ENCODE peak calls at places on chromosomes 16 and 17, in ten cellular contexts. W is osteoblast, D is foreskin fibroblast, G is GM10248, N is PC-3, R is uterus, L is GM13976, V is heart left ventricle, U is HFF-Myc, P is hepatocyte. F is an unnamed sample.

GRCh38 chr17:58595194-58595792 is 80.9 kb upstream of the MTMR4 start:
- DNase-seq in W (no peak), D (no peak), G (no peak), N (no peak), R (no peak), L (no peak), V (no peak), U (no peak), P (no peak), F (no peak)

GRCh38 chr17:82230627-82231311 is 1.9 kb downstream of the SLC16A3 start:
- DNase-seq in W (peak), D (peak), G (peak), N (peak), R (peak), L (peak), V (peak), U (no peak), P (peak), F (no peak)

GRCh38 chr16:25419123-25419522 is 161.5 kb upstream of the ZKSCAN2 start:
- DNase-seq in W (no peak), D (no peak), G (no peak), N (no peak), R (no peak), L (no peak), V (no peak), U (no peak), P (no peak), F (no peak)

GRCh38 chr16:77905356-77905920 is 116.9 kb upstream of the CLEC3A start:
- DNase-seq in W (no peak), D (no peak), G (no peak), N (no peak), R (no peak), L (no peak), V (no peak), U (no peak), P (peak), F (no peak)

GRCh38 chr17:65163990-65164495 is 26.9 kb downstream of the RGS9 start:
- DNase-seq in W (no peak), D (peak), G (peak), N (peak), R (no peak), L (peak), V (no peak), U (peak), P (peak), F (no peak)

GRCh38 chr17:77666881-77667395 is 291.6 kb upstream of the TNRC6C start:
- DNase-seq in W (no peak), D (no peak), G (peak), N (no peak), R (no peak), L (no peak), V (no peak), U (no peak), P (no peak), F (peak)

GRCh38 chr16:531494-532125 is 4.1 kb downstream of the CAPN15 start:
- DNase-seq in W (no peak), D (no peak), G (no peak), N (no peak), R (no peak), L (no peak), V (no peak), U (no peak), P (no peak), F (no peak)

GRCh38 chr16:87305505-87306391 is 11.4 kb downstream of the C16orf95 start:
- DNase-seq in W (peak), D (peak), G (no peak), N (no peak), R (no peak), L (no peak), V (no peak), U (peak), P (peak), F (peak)

GRCh38 chr16:79728923-79729240 is 128.3 kb upstream of the MAF start:
- DNase-seq in W (no peak), D (no peak), G (no peak), N (no peak), R (no peak), L (no peak), V (no peak), U (no peak), P (no peak), F (no peak)

GRCh38 chr17:45437461-45438283 is 5.0 kb upstream of the ARHGAP27 start:
- DNase-seq in W (peak), D (no peak), G (no peak), N (no peak), R (no peak), L (no peak), V (no peak), U (no peak), P (no peak), F (peak)

GRCh38 chr17:2279707-2280106 is 23.9 kb downstream of the SMG6 start:
- DNase-seq in W (no peak), D (no peak), G (no peak), N (no peak), R (no peak), L (no peak), V (no peak), U (no peak), P (peak), F (no peak)

GRCh38 chr17:27634026-27634335 is 3.0 kb downstream of the LGALS9 start:
- DNase-seq in W (no peak), D (no peak), G (no peak), N (no peak), R (no peak), L (no peak), V (no peak), U (no peak), P (no peak), F (no peak)

GRCh38 chr16:24815052-24815451 is 30.7 kb upstream of the SLC5A11 start:
- DNase-seq in W (no peak), D (no peak), G (no peak), N (no peak), R (no peak), L (no peak), V (no peak), U (no peak), P (no peak), F (no peak)

GRCh38 chr16:69088684-69089083 is 16.8 kb upstream of the HAS3 start:
- DNase-seq in W (no peak), D (no peak), G (no peak), N (no peak), R (no peak), L (no peak), V (no peak), U (no peak), P (no peak), F (no peak)

GRCh38 chr16:85234310-85235235 is 122.3 kb upstream of the CIBAR2 start:
- DNase-seq in W (peak), D (peak), G (no peak), N (no peak), R (peak), L (no peak), V (peak), U (peak), P (peak), F (no peak)

GRCh38 chr16:50273888-50274770 is 7.8 kb downstream of the ADCY7 start:
- DNase-seq in W (peak), D (no peak), G (peak), N (no peak), R (no peak), L (peak), V (no peak), U (no peak), P (no peak), F (peak)

GRCh38 chr16:72657791-72658190 is 390.1 kb downstream of the ZFHX3 start:
- DNase-seq in W (no peak), D (no peak), G (peak), N (no peak), R (no peak), L (peak), V (no peak), U (no peak), P (no peak), F (no peak)

GRCh38 chr17:20153231-20153630 is 144.1 kb downstream of the SPECC1 start:
- DNase-seq in W (no peak), D (no peak), G (peak), N (no peak), R (no peak), L (peak), V (no peak), U (no peak), P (no peak), F (no peak)

GRCh38 chr17:83181991-83182619 is 102.7 kb downstream of the METRNL start:
- DNase-seq in W (peak), D (no peak), G (no peak), N (no peak), R (peak), L (no peak), V (peak), U (no peak), P (peak), F (peak)

GRCh38 chr16:87856796-87857228 is 12.5 kb downstream of the SLC7A5 start:
- DNase-seq in W (peak), D (no peak), G (no peak), N (no peak), R (no peak), L (no peak), V (no peak), U (no peak), P (no peak), F (no peak)

GRCh38 chr17:81652901-81653771 is 3.2 kb downstream of the PDE6G start:
- DNase-seq in W (peak), D (no peak), G (peak), N (no peak), R (no peak), L (peak), V (no peak), U (no peak), P (no peak), F (no peak)

GRCh38 chr16:57606847-57607501 is 21.5 kb upstream of the ADGRG1 start:
- DNase-seq in W (peak), D (no peak), G (peak), N (no peak), R (no peak), L (peak), V (peak), U (no peak), P (peak), F (peak)

GRCh38 chr17:3978421-3979275 is 14.4 kb upstream of the ATP2A3 start:
- DNase-seq in W (peak), D (peak), G (no peak), N (peak), R (peak), L (no peak), V (no peak), U (no peak), P (no peak), F (peak)

GRCh38 chr17:12856451-12856850 is 67.2 kb downstream of the ARHGAP44 start:
- DNase-seq in W (no peak), D (no peak), G (no peak), N (no peak), R (no peak), L (no peak), V (no peak), U (no peak), P (no peak), F (no peak)

GRCh38 chr16:56603589-56603988 is 4.8 kb upstream of the MT2A start:
- DNase-seq in W (no peak), D (peak), G (no peak), N (peak), R (no peak), L (no peak), V (peak), U (no peak), P (peak), F (no peak)

GRCh38 chr17:7132511-7133094 is 18.0 kb upstream of the ASGR2 start:
- DNase-seq in W (peak), D (no peak), G (peak), N (no peak), R (no peak), L (peak), V (no peak), U (no peak), P (peak), F (no peak)

GRCh38 chr16:1176280-1176897 is 23.5 kb downstream of the CACNA1H start:
- DNase-seq in W (no peak), D (no peak), G (no peak), N (no peak), R (no peak), L (no peak), V (no peak), U (no peak), P (no peak), F (no peak)

GRCh38 chr16:22945361-22945760 is 131.4 kb downstream of the HS3ST2 start:
- DNase-seq in W (no peak), D (peak), G (no peak), N (no peak), R (peak), L (no peak), V (no peak), U (no peak), P (no peak), F (no peak)

GRCh38 chr17:82051776-82052637 is at the start of the genes GPS1 and RFNG:
- DNase-seq in W (peak), D (peak), G (peak), N (peak), R (peak), L (peak), V (peak), U (no peak), P (peak), F (no peak)

DNA sequence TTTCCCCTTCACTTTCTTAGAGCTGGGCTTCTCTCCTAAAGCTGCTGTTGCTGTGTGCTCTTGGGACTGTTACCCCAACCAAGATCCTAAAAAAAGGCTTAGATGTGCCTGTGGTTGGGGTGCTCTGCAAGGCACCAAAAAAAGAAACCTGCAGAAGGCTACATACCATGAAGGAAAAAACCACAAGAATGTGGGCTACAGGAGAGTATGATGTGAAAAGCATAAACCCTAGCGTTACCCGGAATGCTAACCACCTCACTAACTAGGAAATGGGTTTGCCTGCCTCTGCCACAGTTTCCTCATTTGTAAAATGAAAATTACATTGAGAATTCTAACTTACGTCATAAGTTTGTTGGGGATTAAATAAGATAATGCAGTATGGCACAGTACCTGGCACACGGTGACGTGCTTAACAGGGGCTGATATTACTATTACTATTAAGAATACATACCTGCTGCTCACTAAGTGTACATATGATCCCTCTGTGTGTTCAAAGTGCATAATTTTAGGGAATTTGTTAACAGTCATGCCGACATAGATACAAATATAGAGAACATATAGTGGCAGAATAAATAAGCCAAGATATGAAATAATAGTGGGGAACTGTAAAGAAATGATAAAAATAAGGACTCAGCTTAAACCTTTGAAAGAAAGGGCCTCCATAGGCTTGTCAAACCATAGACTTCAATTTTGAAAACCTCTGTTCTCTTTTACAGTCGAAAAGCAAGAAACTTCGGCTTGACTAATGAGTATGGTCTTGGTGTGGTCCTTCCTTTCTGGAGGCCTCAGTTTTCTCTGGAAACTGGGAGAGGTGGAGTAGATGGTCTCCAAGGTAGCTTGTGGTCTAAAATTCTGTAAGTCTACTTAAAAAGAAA is 177.8 kb upstream of the TBX2 start:
- DNase-seq in W (no peak), D (no peak), G (no peak), N (no peak), R (no peak), L (no peak), V (no peak), U (no peak), P (no peak), F (no peak)
- TF ChIP-seq CTCF in W (no peak), D (no peak), G (no peak), N (no peak), R (no peak), L (no peak), V (no peak), U (no peak), P (no peak), F (no peak)

DNA sequence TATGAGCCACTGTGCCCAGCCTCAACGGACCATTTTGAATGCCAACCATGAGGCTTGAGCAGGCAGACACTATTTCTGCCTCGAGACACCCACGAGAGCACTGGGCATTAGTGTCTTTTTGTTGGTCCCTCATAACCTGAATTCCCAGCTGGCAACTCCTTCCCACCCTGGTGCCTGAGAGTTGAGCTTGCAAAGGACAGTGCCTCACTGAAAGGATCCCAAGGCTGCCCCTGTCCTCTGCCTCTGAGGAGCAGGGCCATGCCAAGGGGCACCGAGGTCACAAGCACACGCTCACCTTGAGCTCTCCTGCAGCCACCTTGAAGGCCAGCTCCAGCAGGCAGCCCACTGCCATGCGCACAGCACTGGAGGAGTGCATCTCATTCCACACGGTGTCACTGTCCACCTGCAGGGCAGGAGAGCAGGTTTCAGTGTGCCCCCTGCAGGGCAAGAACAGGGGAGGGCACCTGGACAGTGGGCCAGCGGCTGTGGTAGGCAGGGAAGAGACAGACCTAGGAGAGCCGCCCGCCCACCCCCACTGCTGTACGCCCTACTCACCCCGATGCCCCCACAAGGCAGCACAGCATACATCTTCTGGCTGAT is 12.8 kb downstream of the G6PC3 start:
- DNase-seq in W (peak), D (no peak), G (no peak), N (peak), R (no peak), L (no peak), V (no peak), U (no peak), P (no peak), F (no peak)
- TF ChIP-seq CTCF in W (no peak), D (peak), G (peak), N (peak), R (no peak), L (no peak), V (peak), U (peak), P (peak), F (no peak)

GRCh38 chr17:29565643-29566472 is 979 bp downstream of the ABHD15 start:
- DNase-seq in W (peak), D (no peak), G (peak), N (no peak), R (no peak), L (peak), V (peak), U (no peak), P (peak), F (peak)
- TF ChIP-seq CTCF in W (peak), D (no peak), G (peak), N (no peak), R (no peak), L (peak), V (no peak), U (no peak), P (peak), F (peak)

GRCh38 chr17:47878203-47879027 is 17.6 kb upstream of the SP2 start:
- DNase-seq in W (no peak), D (peak), G (no peak), N (no peak), R (no peak), L (no peak), V (no peak), U (no peak), P (no peak), F (no peak)

GRCh38 chr17:47877368-47878034 is 18.5 kb upstream of the SP2 start:
- DNase-seq in W (no peak), D (no peak), G (no peak), N (no peak), R (no peak), L (no peak), V (no peak), U (no peak), P (no peak), F (no peak)

GRCh38 chr17:47873200-47874090 is 22.5 kb upstream of the SP6 start:
- DNase-seq in W (peak), D (no peak), G (no peak), N (no peak), R (no peak), L (no peak), V (no peak), U (no peak), P (no peak), F (peak)

GRCh38 chr17:47875011-47875471 is 21.0 kb upstream of the SP2 start:
- DNase-seq in W (peak), D (no peak), G (no peak), N (no peak), R (no peak), L (no peak), V (no peak), U (no peak), P (no peak), F (no peak)

DNA sequence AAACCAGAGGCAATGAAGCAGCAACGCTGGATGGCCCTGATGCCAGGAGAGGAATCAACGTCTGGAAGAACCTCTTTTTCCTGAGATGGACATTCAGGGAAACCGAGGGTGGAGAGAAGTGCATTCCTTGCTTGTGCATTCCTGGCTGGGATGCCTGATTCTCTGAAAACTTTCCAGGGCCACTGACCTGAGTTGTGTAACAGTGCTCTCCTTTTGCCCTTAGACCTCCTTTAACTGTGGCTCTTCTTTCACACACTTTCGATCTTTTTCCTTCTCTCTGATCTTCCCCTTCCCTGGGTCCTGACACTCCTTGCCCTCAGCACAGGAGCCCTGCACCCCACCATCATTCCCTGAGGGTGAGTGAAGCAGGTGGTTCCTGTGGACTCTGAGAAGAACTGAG is 20.4 kb upstream of the SP2 start:
- DNase-seq in W (no peak), D (no peak), G (no peak), N (no peak), R (no peak), L (no peak), V (no peak), U (no peak), P (no peak), F (no peak)
- TF ChIP-seq CTCF in W (no peak), D (no peak), G (no peak), N (no peak), R (no peak), L (no peak), V (no peak), U (no peak), P (no peak), F (no peak)

F was measured in chondrocyte.